ENCODE peak calls at places on chromosomes 12 and 14, in four cellular contexts. One of them, this sample, is unnamed.

GRCh38 chr14:31070431-31070830 is 44.3 kb upstream of the STRN3 start:
- DNase-seq in lower lobe of right lung: no peak
- DNase-seq in activated CD4-positive, alpha-beta T cell treated with anti-CD3 and anti-CD28 coated beads, Interleukin-2, amount 50 U/mL, for 4 hours: no peak
- DNase-seq in stimulated activated CD8-positive, alpha-beta memory T cell treated with anti-CD3 and anti-CD28 coated beads, Interleukin-12 subunit alpha, Interleukin-12 subunit beta, amount 100 ng/mL, for 1 hour: no peak
- DNase-seq in this sample: no peak

GRCh38 chr12:49201595-49202295 is 12.9 kb upstream of the TUBA1A start:
- DNase-seq in activated CD4-positive, alpha-beta T cell treated with anti-CD3 and anti-CD28 coated beads, Interleukin-2, amount 50 U/mL, for 4 hours: no peak
- DNase-seq in stimulated activated CD8-positive, alpha-beta memory T cell treated with anti-CD3 and anti-CD28 coated beads, Interleukin-12 subunit alpha, Interleukin-12 subunit beta, amount 100 ng/mL, for 1 hour: no peak
- DNase-seq in lower lobe of right lung: no peak
- DNase-seq in this sample: no peak

GRCh38 chr12:22018860-22019259 is 27.2 kb upstream of the CMAS start:
- DNase-seq in stimulated activated CD8-positive, alpha-beta memory T cell treated with anti-CD3 and anti-CD28 coated beads, Interleukin-12 subunit alpha, Interleukin-12 subunit beta, amount 100 ng/mL, for 1 hour: no peak
- DNase-seq in lower lobe of right lung: no peak
- DNase-seq in activated CD4-positive, alpha-beta T cell treated with anti-CD3 and anti-CD28 coated beads, Interleukin-2, amount 50 U/mL, for 4 hours: no peak
- DNase-seq in this sample: no peak

GRCh38 chr14:59126714-59127436 is 61.6 kb upstream of the DAAM1 start:
- DNase-seq in lower lobe of right lung: no peak
- DNase-seq in activated CD4-positive, alpha-beta T cell treated with anti-CD3 and anti-CD28 coated beads, Interleukin-2, amount 50 U/mL, for 4 hours: no peak
- DNase-seq in stimulated activated CD8-positive, alpha-beta memory T cell treated with anti-CD3 and anti-CD28 coated beads, Interleukin-12 subunit alpha, Interleukin-12 subunit beta, amount 100 ng/mL, for 1 hour: peak
- DNase-seq in this sample: peak

GRCh38 chr12:45336762-45337596 is 121.1 kb downstream of the ANO6 start:
- DNase-seq in lower lobe of right lung: no peak
- DNase-seq in activated CD4-positive, alpha-beta T cell treated with anti-CD3 and anti-CD28 coated beads, Interleukin-2, amount 50 U/mL, for 4 hours: no peak
- DNase-seq in stimulated activated CD8-positive, alpha-beta memory T cell treated with anti-CD3 and anti-CD28 coated beads, Interleukin-12 subunit alpha, Interleukin-12 subunit beta, amount 100 ng/mL, for 1 hour: no peak
- DNase-seq in this sample: no peak

GRCh38 chr12:10068634-10069033 is 30.2 kb downstream of the CLEC1A start:
- DNase-seq in activated CD4-positive, alpha-beta T cell treated with anti-CD3 and anti-CD28 coated beads, Interleukin-2, amount 50 U/mL, for 4 hours: no peak
- DNase-seq in lower lobe of right lung: no peak
- DNase-seq in stimulated activated CD8-positive, alpha-beta memory T cell treated with anti-CD3 and anti-CD28 coated beads, Interleukin-12 subunit alpha, Interleukin-12 subunit beta, amount 100 ng/mL, for 1 hour: no peak
- DNase-seq in this sample: no peak

GRCh38 chr12:33752854-33753253 is 269.4 kb upstream of the ALG10 start:
- DNase-seq in stimulated activated CD8-positive, alpha-beta memory T cell treated with anti-CD3 and anti-CD28 coated beads, Interleukin-12 subunit alpha, Interleukin-12 subunit beta, amount 100 ng/mL, for 1 hour: no peak
- DNase-seq in lower lobe of right lung: no peak
- DNase-seq in activated CD4-positive, alpha-beta T cell treated with anti-CD3 and anti-CD28 coated beads, Interleukin-2, amount 50 U/mL, for 4 hours: no peak
- DNase-seq in this sample: no peak

GRCh38 chr12:86230516-86231146 is 25.6 kb downstream of the MGAT4C start:
- DNase-seq in activated CD4-positive, alpha-beta T cell treated with anti-CD3 and anti-CD28 coated beads, Interleukin-2, amount 50 U/mL, for 4 hours: no peak
- DNase-seq in stimulated activated CD8-positive, alpha-beta memory T cell treated with anti-CD3 and anti-CD28 coated beads, Interleukin-12 subunit alpha, Interleukin-12 subunit beta, amount 100 ng/mL, for 1 hour: no peak
- DNase-seq in lower lobe of right lung: no peak
- DNase-seq in this sample: no peak

GRCh38 chr12:22899184-22899583 is 274.2 kb downstream of the ETNK1 start:
- DNase-seq in lower lobe of right lung: no peak
- DNase-seq in activated CD4-positive, alpha-beta T cell treated with anti-CD3 and anti-CD28 coated beads, Interleukin-2, amount 50 U/mL, for 4 hours: no peak
- DNase-seq in stimulated activated CD8-positive, alpha-beta memory T cell treated with anti-CD3 and anti-CD28 coated beads, Interleukin-12 subunit alpha, Interleukin-12 subunit beta, amount 100 ng/mL, for 1 hour: no peak
- DNase-seq in this sample: peak

GRCh38 chr12:9040484-9041186 is 51.3 kb downstream of the KLRG1 start:
- DNase-seq in lower lobe of right lung: no peak
- DNase-seq in activated CD4-positive, alpha-beta T cell treated with anti-CD3 and anti-CD28 coated beads, Interleukin-2, amount 50 U/mL, for 4 hours: no peak
- DNase-seq in stimulated activated CD8-positive, alpha-beta memory T cell treated with anti-CD3 and anti-CD28 coated beads, Interleukin-12 subunit alpha, Interleukin-12 subunit beta, amount 100 ng/mL, for 1 hour: no peak
- DNase-seq in this sample: no peak

GRCh38 chr12:91513354-91513753 is 330.7 kb upstream of the DCN start:
- DNase-seq in lower lobe of right lung: no peak
- DNase-seq in stimulated activated CD8-positive, alpha-beta memory T cell treated with anti-CD3 and anti-CD28 coated beads, Interleukin-12 subunit alpha, Interleukin-12 subunit beta, amount 100 ng/mL, for 1 hour: no peak
- DNase-seq in activated CD4-positive, alpha-beta T cell treated with anti-CD3 and anti-CD28 coated beads, Interleukin-2, amount 50 U/mL, for 4 hours: no peak
- DNase-seq in this sample: no peak

GRCh38 chr12:116670859-116671258 is 67.0 kb downstream of the SPRING1 start:
- DNase-seq in stimulated activated CD8-positive, alpha-beta memory T cell treated with anti-CD3 and anti-CD28 coated beads, Interleukin-12 subunit alpha, Interleukin-12 subunit beta, amount 100 ng/mL, for 1 hour: no peak
- DNase-seq in activated CD4-positive, alpha-beta T cell treated with anti-CD3 and anti-CD28 coated beads, Interleukin-2, amount 50 U/mL, for 4 hours: no peak
- DNase-seq in lower lobe of right lung: no peak
- DNase-seq in this sample: no peak

GRCh38 chr14:32134448-32135070 is 57.5 kb downstream of the ARHGAP5 start:
- DNase-seq in stimulated activated CD8-positive, alpha-beta memory T cell treated with anti-CD3 and anti-CD28 coated beads, Interleukin-12 subunit alpha, Interleukin-12 subunit beta, amount 100 ng/mL, for 1 hour: no peak
- DNase-seq in activated CD4-positive, alpha-beta T cell treated with anti-CD3 and anti-CD28 coated beads, Interleukin-2, amount 50 U/mL, for 4 hours: no peak
- DNase-seq in lower lobe of right lung: no peak
- DNase-seq in this sample: no peak

GRCh38 chr14:74018029-74018703 is 922 bp downstream of the ENTPD5 start:
- DNase-seq in stimulated activated CD8-positive, alpha-beta memory T cell treated with anti-CD3 and anti-CD28 coated beads, Interleukin-12 subunit alpha, Interleukin-12 subunit beta, amount 100 ng/mL, for 1 hour: no peak
- DNase-seq in activated CD4-positive, alpha-beta T cell treated with anti-CD3 and anti-CD28 coated beads, Interleukin-2, amount 50 U/mL, for 4 hours: no peak
- DNase-seq in lower lobe of right lung: no peak
- DNase-seq in this sample: no peak